ENCODE peak calls at places on chromosome 20, in eight cellular contexts. P, K, D, Y, N, V, T and U are unnamed samples. For H3K4me1, the result is how much of the 10 kb centered on the place peaks cover.

GRCh38 chr20:157154-157553 is at the start of gene DEFB127:
- DNase-seq in N (no peak), T (no peak), D (no peak), Y (no peak), V (no peak), P (no peak), K (no peak), U (no peak)

GRCh38 chr20:52035498-52035897 is 156.1 kb downstream of the ZFP64 start:
- DNase-seq in P (no peak), N (no peak), V (no peak), D (no peak), Y (no peak), T (no peak), K (no peak), U (no peak)

GRCh38 chr20:47330933-47331708 is 25.4 kb downstream of the ZMYND8 start:
- DNase-seq in N (no peak), T (no peak), K (no peak), P (no peak), V (no peak), Y (no peak), D (no peak), U (no peak)

GRCh38 chr20:63778034-63778752 is 38.6 kb downstream of the SLC2A4RG start:
- DNase-seq in P (no peak), T (no peak), V (no peak), N (no peak), Y (no peak), K (no peak), D (no peak), U (no peak)

GRCh38 chr20:52552181-52552872 is 360.7 kb upstream of the ZFP64 start:
- DNase-seq in N (no peak), T (no peak), P (no peak), V (no peak), D (no peak), Y (peak), K (no peak), U (no peak)

GRCh38 chr20:9388160-9388825 is 126.1 kb upstream of the LAMP5 start:
- DNase-seq in T (no peak), V (no peak), K (no peak), N (no peak), D (no peak), Y (no peak), P (no peak), U (no peak)

GRCh38 chr20:48828734-48829460 is 1.1 kb upstream of the PREX1 start:
- DNase-seq in T (no peak), K (no peak), V (no peak), D (no peak), N (no peak), P (no peak), Y (no peak), U (no peak)

GRCh38 chr20:43191946-43192847 is 2.5 kb upstream of the PTPRT start:
- DNase-seq in T (no peak), P (no peak), N (no peak), K (no peak), Y (peak), D (no peak), V (peak), U (no peak)

GRCh38 chr20:64214952-64215351 is 40.6 kb upstream of the PCMTD2 start:
- DNase-seq in Y (no peak), V (no peak), T (no peak), P (no peak), N (no peak), D (no peak), K (no peak), U (no peak)

GRCh38 chr20:36919715-36920333 is 31.7 kb downstream of the SAMHD1 start:
- DNase-seq in Y (peak), K (no peak), P (no peak), N (no peak), V (no peak), D (no peak), T (no peak), U (no peak)

GRCh38 chr20:3340443-3340842 is 67.0 kb downstream of the DNAAF9 start:
- DNase-seq in V (peak), D (peak), Y (no peak), N (peak), P (no peak), K (no peak), T (peak), U (peak)

GRCh38 chr20:10731190-10731955 is 57.6 kb upstream of the JAG1 start:
- DNase-seq in Y (no peak), V (no peak), P (no peak), D (no peak), N (no peak), K (no peak), T (no peak), U (no peak)

GRCh38 chr20:37558779-37559178 is 31.1 kb upstream of the BLCAP start:
- DNase-seq in P (no peak), Y (no peak), T (no peak), N (no peak), V (no peak), K (no peak), D (no peak), U (no peak)

GRCh38 chr20:47576516-47577033 is 74.9 kb downstream of the NCOA3 start:
- DNase-seq in N (peak), T (peak), D (peak), K (peak), P (peak), V (peak), Y (peak), U (peak)

GRCh38 chr20:63825331-63826118 is 5.5 kb downstream of the ZBTB46 start:
- DNase-seq in N (no peak), V (no peak), D (no peak), Y (no peak), T (no peak), K (no peak), P (no peak), U (no peak)

GRCh38 chr20:41004561-41005360 is 23.9 kb upstream of the TOP1 start:
- DNase-seq in D (no peak), T (no peak), Y (no peak), K (no peak), V (no peak), N (peak), P (no peak), U (no peak)

GRCh38 chr20:4109307-4109564 is 93.9 kb upstream of the RNF24 start:
- DNase-seq in Y (no peak), V (no peak), T (no peak), D (no peak), K (no peak), P (no peak), N (no peak), U (no peak)

GRCh38 chr20:12166053-12166717 is 248.5 kb downstream of the BTBD3 start:
- DNase-seq in P (no peak), D (no peak), T (peak), N (no peak), V (peak), Y (no peak), K (no peak), U (peak)

GRCh38 chr20:21702553-21703467 is 2.7 kb upstream of the PAX1 start:
- DNase-seq in N (peak), K (no peak), D (no peak), V (peak), P (no peak), Y (peak), T (peak), U (no peak)

GRCh38 chr20:50054626-50055511 is 58.1 kb downstream of the UBE2V1 start:
- DNase-seq in P (no peak), K (no peak), Y (no peak), D (no peak), N (no peak), T (peak), V (no peak), U (no peak)

GRCh38 chr20:38885357-38885756 is 40.9 kb upstream of the FAM83D start:
- DNase-seq in K (no peak), N (no peak), D (no peak), P (no peak), Y (no peak), V (no peak), T (no peak), U (no peak)

GRCh38 chr20:36133821-36134220 is 20.7 kb upstream of the EPB41L1 start:
- DNase-seq in P (no peak), K (no peak), D (no peak), T (no peak), Y (no peak), N (no peak), V (no peak), U (no peak)

GRCh38 chr20:38789503-38790209 is 15.8 kb upstream of the PPP1R16B start:
- DNase-seq in D (no peak), K (no peak), N (no peak), V (no peak), Y (peak), P (no peak), T (no peak), U (no peak)

GRCh38 chr20:4985658-4986057 is 15.7 kb downstream of the SLC23A2 start:
- DNase-seq in K (no peak), T (no peak), N (no peak), D (no peak), P (no peak), Y (no peak), V (no peak), U (no peak)

GRCh38 chr20:63101781-63102719 is 95.3 kb upstream of the BHLHE23 start:
- DNase-seq in T (peak), K (peak), D (peak), N (peak), Y (peak), P (no peak), V (no peak), U (no peak)

GRCh38 chr20:11050350-11050749 is 376.6 kb upstream of the JAG1 start:
- DNase-seq in P (no peak), T (no peak), N (no peak), V (no peak), K (no peak), Y (no peak), D (no peak), U (no peak)

GRCh38 chr20:49478266-49478665 is 4.2 kb downstream of the KCNB1 start:
- DNase-seq in K (no peak), P (no peak), Y (no peak), N (no peak), V (no peak), D (no peak), T (no peak), U (no peak)

GRCh38 chr20:38032585-38033329 is 499 bp downstream of the TTI1 start:
- DNase-seq in V (no peak), P (no peak), T (no peak), D (peak), Y (peak), K (peak), N (peak), U (no peak)

GRCh38 chr20:58667975-58668374 is 16.9 kb downstream of the STX16 start:
- DNase-seq in D (no peak), K (no peak), T (no peak), V (no peak), P (peak), Y (no peak), N (no peak), U (no peak)

GRCh38 chr20:58714340-58714922 is 21.8 kb downstream of the NPEPL1 start:
- DNase-seq in P (peak), V (peak), N (no peak), K (peak), D (no peak), T (peak), Y (no peak), U (peak)

GRCh38 chr20:48574383-48574782 is 253.4 kb downstream of the PREX1 start:
- DNase-seq in V (no peak), N (no peak), D (no peak), K (no peak), Y (peak), P (no peak), T (no peak), U (no peak)

GRCh38 chr20:7608246-7608645 is 332.0 kb downstream of the HAO1 start:
- DNase-seq in P (no peak), T (no peak), Y (peak), N (no peak), V (no peak), K (no peak), D (no peak), U (no peak)

GRCh38 chr20:21396921-21397340 is 395 bp downstream of the NKX2-4 start:
- DNase-seq in V (no peak), T (no peak), N (no peak), Y (peak), P (no peak), D (no peak), K (no peak), U (no peak)

GRCh38 chr20:49586967-49587587 is 19.1 kb upstream of the PTGIS start:
- DNase-seq in V (no peak), Y (no peak), D (no peak), N (no peak), T (no peak), K (no peak), P (no peak), U (no peak)

GRCh38 chr20:60649541-60649940 is 602.5 kb upstream of the CDH4 start:
- DNase-seq in K (no peak), D (no peak), N (no peak), T (no peak), V (no peak), Y (no peak), P (no peak), U (no peak)

GRCh38 chr20:36149469-36149868 is 5.1 kb upstream of the EPB41L1 start:
- DNase-seq in P (no peak), T (peak), K (no peak), Y (no peak), D (no peak), V (no peak), N (peak), U (no peak)

GRCh38 chr20:35901678-35902544 is 52.4 kb downstream of the SCAND1 start:
- DNase-seq in V (no peak), Y (no peak), K (no peak), N (no peak), D (no peak), T (no peak), P (no peak), U (no peak)

GRCh38 chr20:60055740-60056139 is 97.5 kb downstream of the CDH26 start:
- DNase-seq in N (no peak), P (no peak), V (peak), T (peak), D (peak), K (peak), Y (no peak), U (peak)

GRCh38 chr20:47118201-47118600 is 223.6 kb downstream of the EYA2 start:
- DNase-seq in P (no peak), K (no peak), D (no peak), V (no peak), T (no peak), N (no peak), Y (no peak), U (no peak)

GRCh38 chr20:12358006-12358654 is 440.4 kb downstream of the BTBD3 start:
- DNase-seq in K (no peak), N (no peak), P (no peak), D (no peak), Y (peak), T (no peak), V (no peak), U (no peak)

GRCh38 chr20:24746351-24746685 is 202.8 kb upstream of the CST7 start:
- DNase-seq in N (no peak), T (no peak), V (peak), Y (no peak), P (no peak), D (peak), K (no peak), U (peak)

GRCh38 chr20:24747881-24748595 is 201.0 kb upstream of the CST7 start:
- DNase-seq in Y (no peak), V (no peak), N (no peak), T (no peak), P (no peak), D (no peak), K (no peak), U (no peak)

GRCh38 chr20:24745617-24746350 is 203.3 kb upstream of the CST7 start:
- DNase-seq in Y (no peak), K (no peak), D (no peak), P (no peak), N (no peak), T (no peak), V (no peak), U (peak)

GRCh38 chr20:24745206-24745605 is 203.9 kb upstream of the CST7 start:
- DNase-seq in D (no peak), T (no peak), P (no peak), N (no peak), K (no peak), V (no peak), Y (no peak), U (peak)

GRCh38 chr20:24747015-24747712 is 201.9 kb upstream of the CST7 start:
- DNase-seq in N (no peak), D (no peak), T (no peak), Y (no peak), V (no peak), P (no peak), K (no peak), U (no peak)
- H3K4me1 ChIP-seq in N (under half), D (under half), T (under half), Y (under half), V (under half), P (under half), K (under half), U (under half)

DNA sequence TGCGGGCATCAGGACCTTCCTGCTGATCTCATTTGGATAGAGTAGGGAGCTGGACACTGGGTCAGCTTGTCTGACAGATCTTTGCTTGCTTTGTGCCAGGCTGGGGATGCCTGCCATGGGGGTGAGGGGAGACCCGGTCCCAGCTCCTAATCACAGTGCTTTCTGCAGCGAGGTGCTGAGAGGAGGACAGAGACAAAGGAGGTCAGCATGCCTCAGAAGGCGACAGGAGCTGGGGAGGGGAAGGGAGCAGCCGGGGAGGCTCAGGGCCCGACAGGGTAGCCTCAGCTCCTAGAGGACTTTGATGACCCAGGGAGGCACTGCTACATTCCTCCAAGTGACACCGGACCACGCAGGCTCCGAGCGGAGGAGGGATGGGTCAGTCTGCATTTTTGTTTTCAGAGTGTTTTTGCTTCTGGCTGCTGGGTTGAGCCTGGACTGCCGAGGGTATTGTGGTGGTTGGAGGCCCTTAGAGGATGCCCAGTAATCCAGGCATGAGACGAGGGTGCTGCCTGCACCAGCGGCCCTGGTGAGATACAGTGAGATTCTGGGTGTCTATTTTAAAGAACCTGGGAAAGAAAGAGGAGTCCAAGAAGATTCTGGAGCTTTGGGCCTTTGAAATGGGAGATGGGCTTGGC is 7.8 kb downstream of the RBM38 start:
- DNase-seq in V (no peak), Y (no peak), P (no peak), N (peak), T (no peak), D (peak), K (no peak), U (no peak)
- H3K4me3 ChIP-seq in V (no peak), Y (no peak), P (peak), N (peak), T (peak), D (peak), K (peak), U (peak)

GRCh38 chr20:16747291-16747811 is 807 bp upstream of the OTOR start:
- DNase-seq in Y (peak), N (no peak), T (no peak), D (no peak), K (no peak), P (no peak), V (no peak), U (no peak)
- TF ChIP-seq CTCF in Y (peak), N (no peak), T (no peak), D (peak), K (no peak), P (no peak), V (no peak), U (no peak)

DNA sequence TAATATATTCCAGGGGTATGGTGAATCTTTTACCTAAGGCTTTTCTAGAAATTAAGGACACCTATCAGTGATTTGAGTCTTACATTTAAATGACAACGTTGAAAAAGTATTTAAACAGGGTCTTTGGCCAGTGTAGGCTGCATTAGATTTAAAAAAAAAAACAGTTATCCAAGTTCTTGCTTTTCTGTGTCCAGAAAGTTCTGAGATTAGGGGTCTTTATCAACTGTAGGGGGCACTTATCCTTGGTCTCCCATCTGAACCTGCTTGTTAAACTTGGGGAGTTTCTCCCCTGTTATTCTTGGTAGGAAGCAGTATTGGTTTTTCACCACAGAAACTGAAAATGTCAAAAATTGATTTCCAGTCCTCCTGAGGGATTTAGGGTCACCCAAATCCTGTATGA is 155.9 kb upstream of the ZNF217 start:
- DNase-seq in K (no peak), N (no peak), T (no peak), D (no peak), Y (no peak), P (no peak), V (no peak), U (no peak)
- H3K4me1 ChIP-seq in K (under half), N (under half), T (under half), D (under half), Y (under half), P (under half), V (under half), U (under half)

DNA sequence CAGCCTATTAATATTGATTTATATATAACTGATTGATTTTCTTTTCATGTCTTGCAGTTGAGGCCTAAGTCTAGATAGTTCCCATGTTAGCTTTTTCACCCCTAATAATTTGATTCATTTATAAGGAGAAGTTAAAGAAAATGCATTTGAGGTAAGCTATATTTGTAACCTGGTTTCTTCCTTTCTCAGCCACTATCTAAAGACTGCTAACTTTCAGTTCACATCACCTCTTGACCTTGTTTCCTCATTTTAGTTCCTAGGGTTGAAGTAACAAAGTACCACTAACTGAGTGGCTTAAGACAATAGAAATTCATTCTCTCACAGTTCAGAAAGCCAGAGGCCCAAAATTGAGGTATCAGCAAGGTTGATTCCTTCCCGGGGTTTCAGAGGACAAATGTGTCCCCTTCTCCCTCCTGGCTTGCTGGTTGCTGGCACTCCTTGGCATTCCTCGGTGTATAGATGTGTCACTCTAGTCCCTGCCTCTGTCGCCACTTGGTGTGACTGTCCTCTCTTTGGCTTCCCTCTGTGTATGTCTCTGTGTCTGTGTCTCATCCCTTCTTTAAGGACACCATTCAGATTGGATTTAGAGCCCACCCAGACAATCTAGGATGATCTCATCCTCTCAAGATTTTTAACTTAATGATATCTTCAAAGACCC is 55.9 kb upstream of the C20orf144 start:
- DNase-seq in V (no peak), N (no peak), D (no peak), K (no peak), T (no peak), Y (no peak), P (no peak), U (no peak)
- H3K4me3 ChIP-seq in V (no peak), N (no peak), D (no peak), K (no peak), T (no peak), Y (no peak), P (no peak), U (no peak)

GRCh38 chr20:45080867-45081616 is 19.9 kb downstream of the KCNS1 start:
- DNase-seq in V (no peak), N (no peak), D (no peak), K (no peak), Y (peak), T (no peak), P (no peak), U (no peak)
- TF ChIP-seq CTCF in V (no peak), N (peak), D (peak), K (peak), Y (peak), T (peak), P (no peak), U (no peak)